ENCODE peak calls at places on chromosomes 1 and 21, in seven cellular contexts. One of them, this sample, is unnamed.

GRCh38 chr1:214102907-214103306 is 115.1 kb downstream of the PROX1 start:
- DNase-seq in CD8-positive, alpha-beta T cell: no peak
- DNase-seq in fibroblast of the aortic adventitia: peak; percentile 89
- DNase-seq in left ventricle myocardium inferior: no peak
- DNase-seq in kidney: no peak
- DNase-seq in prostate gland: no peak
- DNase-seq in fibroblast of mammary gland: peak; percentile 96
- DNase-seq in this sample: peak; percentile 57

GRCh38 chr1:55081905-55082296 is 42.6 kb downstream of the PCSK9 start:
- DNase-seq in CD8-positive, alpha-beta T cell: no peak
- DNase-seq in fibroblast of the aortic adventitia: peak; percentile 11
- DNase-seq in kidney: no peak
- DNase-seq in prostate gland: no peak
- DNase-seq in fibroblast of mammary gland: peak; percentile 19
- DNase-seq in left ventricle myocardium inferior: no peak
- DNase-seq in this sample: peak; percentile 41

GRCh38 chr1:174659823-174660222 is 212.1 kb downstream of the GPR52 start:
- DNase-seq in prostate gland: no peak
- DNase-seq in left ventricle myocardium inferior: no peak
- DNase-seq in kidney: no peak
- DNase-seq in fibroblast of the aortic adventitia: peak; percentile 30
- DNase-seq in CD8-positive, alpha-beta T cell: no peak
- DNase-seq in fibroblast of mammary gland: peak; percentile 80
- DNase-seq in this sample: peak; percentile 3

GRCh38 chr1:15153184-15153841 is at the start of gene TMEM51:
- DNase-seq in prostate gland: peak; percentile 74
- DNase-seq in fibroblast of mammary gland: peak; percentile 30
- DNase-seq in left ventricle myocardium inferior: peak; percentile 79
- DNase-seq in CD8-positive, alpha-beta T cell: no peak
- DNase-seq in kidney: peak; percentile 94
- DNase-seq in fibroblast of the aortic adventitia: no peak
- DNase-seq in this sample: peak; percentile 77

GRCh38 chr1:28380394-28380793 is 10.9 kb downstream of the PHACTR4 start:
- DNase-seq in fibroblast of the aortic adventitia: no peak
- DNase-seq in fibroblast of mammary gland: no peak
- DNase-seq in prostate gland: no peak
- DNase-seq in CD8-positive, alpha-beta T cell: no peak
- DNase-seq in left ventricle myocardium inferior: no peak
- DNase-seq in kidney: no peak
- DNase-seq in this sample: no peak

GRCh38 chr1:63991685-63992084 is 211.7 kb upstream of the UBE2U start:
- DNase-seq in left ventricle myocardium inferior: no peak
- DNase-seq in fibroblast of mammary gland: no peak
- DNase-seq in CD8-positive, alpha-beta T cell: no peak
- DNase-seq in fibroblast of the aortic adventitia: no peak
- DNase-seq in prostate gland: no peak
- DNase-seq in kidney: no peak
- DNase-seq in this sample: no peak

GRCh38 chr1:14997646-14998276 is 155.8 kb upstream of the TMEM51 start:
- DNase-seq in left ventricle myocardium inferior: no peak
- DNase-seq in prostate gland: no peak
- DNase-seq in fibroblast of the aortic adventitia: no peak
- DNase-seq in fibroblast of mammary gland: peak; percentile 25
- DNase-seq in CD8-positive, alpha-beta T cell: no peak
- DNase-seq in kidney: no peak
- DNase-seq in this sample: peak; percentile 20

GRCh38 chr21:45158491-45159423 is 84.4 kb downstream of the ADARB1 start:
- DNase-seq in kidney: no peak
- DNase-seq in fibroblast of mammary gland: no peak
- DNase-seq in left ventricle myocardium inferior: no peak
- DNase-seq in prostate gland: no peak
- DNase-seq in CD8-positive, alpha-beta T cell: no peak
- DNase-seq in fibroblast of the aortic adventitia: no peak
- DNase-seq in this sample: no peak

GRCh38 chr1:14486401-14487110 is 111.9 kb upstream of the KAZN start:
- DNase-seq in fibroblast of mammary gland: peak; percentile 95
- DNase-seq in CD8-positive, alpha-beta T cell: no peak
- DNase-seq in left ventricle myocardium inferior: no peak
- DNase-seq in kidney: no peak
- DNase-seq in fibroblast of the aortic adventitia: peak; percentile 98
- DNase-seq in prostate gland: no peak
- DNase-seq in this sample: peak; percentile 46

GRCh38 chr1:94544706-94545490 is 3.3 kb upstream of the F3 start:
- DNase-seq in fibroblast of mammary gland: peak; percentile 96
- DNase-seq in left ventricle myocardium inferior: no peak
- DNase-seq in CD8-positive, alpha-beta T cell: no peak
- DNase-seq in kidney: no peak
- DNase-seq in prostate gland: no peak
- DNase-seq in fibroblast of the aortic adventitia: peak; percentile 90
- DNase-seq in this sample: peak; percentile 92

GRCh38 chr1:93079685-93080141 is 630 bp downstream of the MTF2 start:
- DNase-seq in left ventricle myocardium inferior: no peak
- DNase-seq in kidney: peak; percentile 77
- DNase-seq in prostate gland: peak; percentile 10
- DNase-seq in CD8-positive, alpha-beta T cell: peak; percentile 14
- DNase-seq in fibroblast of the aortic adventitia: peak; percentile 3
- DNase-seq in fibroblast of mammary gland: no peak
- DNase-seq in this sample: peak; percentile 13

GRCh38 chr1:58870298-58870676 is 86.4 kb upstream of the JUN start:
- DNase-seq in left ventricle myocardium inferior: no peak
- DNase-seq in CD8-positive, alpha-beta T cell: no peak
- DNase-seq in fibroblast of mammary gland: no peak
- DNase-seq in fibroblast of the aortic adventitia: no peak
- DNase-seq in prostate gland: no peak
- DNase-seq in kidney: peak; percentile 82
- DNase-seq in this sample: no peak

GRCh38 chr1:230940848-230941247 is 37.8 kb downstream of the TTC13 start:
- DNase-seq in prostate gland: no peak
- DNase-seq in kidney: no peak
- DNase-seq in fibroblast of mammary gland: peak; percentile 45
- DNase-seq in CD8-positive, alpha-beta T cell: no peak
- DNase-seq in fibroblast of the aortic adventitia: peak; percentile 34
- DNase-seq in left ventricle myocardium inferior: no peak
- DNase-seq in this sample: peak; percentile 43

GRCh38 chr1:68442822-68443556 is 6.8 kb downstream of the RPE65 start:
- DNase-seq in fibroblast of the aortic adventitia: peak; percentile 67
- DNase-seq in CD8-positive, alpha-beta T cell: no peak
- DNase-seq in left ventricle myocardium inferior: no peak
- DNase-seq in kidney: no peak
- DNase-seq in fibroblast of mammary gland: peak; percentile 91
- DNase-seq in prostate gland: no peak
- DNase-seq in this sample: peak; percentile 53

GRCh38 chr21:24217141-24217540 is 1390.1 kb downstream of the MRPL39 start:
- DNase-seq in prostate gland: no peak
- DNase-seq in left ventricle myocardium inferior: no peak
- DNase-seq in kidney: no peak
- DNase-seq in fibroblast of mammary gland: no peak
- DNase-seq in CD8-positive, alpha-beta T cell: no peak
- DNase-seq in fibroblast of the aortic adventitia: no peak
- DNase-seq in this sample: no peak

GRCh38 chr1:101022294-101022693 is 3.3 kb downstream of the DPH5 start:
- DNase-seq in prostate gland: no peak
- DNase-seq in fibroblast of mammary gland: peak; percentile 80
- DNase-seq in CD8-positive, alpha-beta T cell: no peak
- DNase-seq in left ventricle myocardium inferior: no peak
- DNase-seq in fibroblast of the aortic adventitia: peak; percentile 72
- DNase-seq in kidney: no peak
- DNase-seq in this sample: peak; percentile 59

GRCh38 chr1:56585985-56586384 is 6.6 kb upstream of the PLPP3 start:
- DNase-seq in fibroblast of mammary gland: peak; percentile 44
- DNase-seq in prostate gland: no peak
- DNase-seq in kidney: no peak
- DNase-seq in fibroblast of the aortic adventitia: no peak
- DNase-seq in CD8-positive, alpha-beta T cell: no peak
- DNase-seq in left ventricle myocardium inferior: no peak
- DNase-seq in this sample: no peak
- TF ChIP-seq CTCF in fibroblast of mammary gland: no peak
- TF ChIP-seq CTCF in prostate gland: no peak
- TF ChIP-seq CTCF in kidney: no peak
- TF ChIP-seq CTCF in fibroblast of the aortic adventitia: no peak
- TF ChIP-seq CTCF in CD8-positive, alpha-beta T cell: no peak
- TF ChIP-seq CTCF in left ventricle myocardium inferior: no peak
- TF ChIP-seq CTCF in this sample: no peak

DNA sequence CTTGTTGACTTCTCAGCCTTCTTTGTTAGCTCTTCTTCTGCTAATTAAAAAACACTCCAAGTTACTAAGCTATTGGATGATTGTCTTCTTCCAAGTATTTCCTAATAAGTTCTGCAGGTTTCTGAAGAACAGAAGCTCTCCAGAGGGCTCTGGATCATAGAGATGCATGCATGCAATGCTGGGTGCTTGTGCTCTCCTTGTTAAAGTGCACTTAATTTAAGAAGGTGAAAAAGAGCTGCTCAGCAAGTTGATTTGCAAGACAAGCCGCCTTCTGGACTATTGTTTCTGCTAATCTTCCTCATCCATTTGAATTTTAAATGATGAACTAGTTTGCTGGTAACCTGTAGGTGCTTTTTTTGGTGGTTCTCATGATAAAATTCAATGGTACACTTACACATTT is 16.1 kb downstream of the RRP15 start:
- DNase-seq in fibroblast of mammary gland: no peak
- DNase-seq in fibroblast of the aortic adventitia: no peak
- DNase-seq in kidney: no peak
- DNase-seq in prostate gland: no peak
- DNase-seq in left ventricle myocardium inferior: no peak
- DNase-seq in CD8-positive, alpha-beta T cell: no peak
- DNase-seq in this sample: no peak
- H3K4me3 ChIP-seq in fibroblast of mammary gland: no peak overlapping the region
- H3K4me3 ChIP-seq in fibroblast of the aortic adventitia: no peak overlapping the region
- H3K4me3 ChIP-seq in kidney: no peak overlapping the region
- H3K4me3 ChIP-seq in prostate gland: no peak overlapping the region
- H3K4me3 ChIP-seq in left ventricle myocardium inferior: no peak overlapping the region
- H3K4me3 ChIP-seq in CD8-positive, alpha-beta T cell: no peak overlapping the region
- H3K4me3 ChIP-seq in this sample: no peak overlapping the region

DNA sequence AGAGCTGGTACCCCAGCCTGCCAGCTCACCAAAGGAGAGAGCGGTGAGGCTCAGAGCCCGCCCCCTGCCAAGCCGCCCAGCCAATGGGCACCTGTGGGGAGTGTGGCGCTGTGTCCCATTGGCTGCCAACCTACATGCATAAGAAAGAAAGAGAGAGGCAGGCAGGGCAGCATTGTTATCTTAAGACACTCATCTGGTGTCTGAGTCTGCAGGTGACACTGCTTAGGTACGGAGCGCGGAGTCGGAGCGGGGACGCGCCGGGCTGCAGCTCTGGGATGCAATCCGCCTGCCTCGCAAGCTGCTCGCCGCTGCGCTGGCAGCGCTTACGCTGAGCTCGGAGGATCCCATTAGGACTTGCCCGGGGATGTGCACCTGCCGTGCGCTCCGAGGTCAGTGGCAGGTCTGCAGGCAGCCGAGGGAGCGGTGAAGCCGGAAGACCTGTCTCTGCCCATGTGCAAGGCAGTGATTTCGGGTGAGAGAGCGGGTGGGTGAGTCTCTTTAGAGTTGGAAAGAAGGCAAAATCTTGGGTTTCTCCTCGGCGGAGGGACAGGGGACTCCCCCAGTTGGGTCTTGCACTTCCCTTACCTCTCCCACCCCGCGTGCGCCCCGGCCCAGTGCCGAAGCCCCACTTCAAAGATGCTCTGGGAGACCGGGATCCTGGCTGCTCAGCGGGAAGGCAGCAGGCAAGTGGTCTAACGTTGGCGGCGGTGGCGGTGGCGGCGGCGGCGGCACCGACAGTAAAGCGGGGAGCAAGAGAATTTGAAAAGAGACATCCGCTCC is at the start of gene BRINP2:
- DNase-seq in prostate gland: peak; percentile 6
- DNase-seq in left ventricle myocardium inferior: peak; percentile 47
- DNase-seq in CD8-positive, alpha-beta T cell: no peak
- DNase-seq in fibroblast of the aortic adventitia: peak; percentile 3
- DNase-seq in fibroblast of mammary gland: peak; percentile 31
- DNase-seq in kidney: peak; percentile 76
- DNase-seq in this sample: peak; percentile 7
- TF ChIP-seq CTCF in prostate gland: no peak
- TF ChIP-seq CTCF in left ventricle myocardium inferior: no peak
- TF ChIP-seq CTCF in CD8-positive, alpha-beta T cell: no peak
- TF ChIP-seq CTCF in fibroblast of the aortic adventitia: no peak
- TF ChIP-seq CTCF in fibroblast of mammary gland: no peak
- TF ChIP-seq CTCF in kidney: no peak
- TF ChIP-seq CTCF in this sample: no peak

DNA sequence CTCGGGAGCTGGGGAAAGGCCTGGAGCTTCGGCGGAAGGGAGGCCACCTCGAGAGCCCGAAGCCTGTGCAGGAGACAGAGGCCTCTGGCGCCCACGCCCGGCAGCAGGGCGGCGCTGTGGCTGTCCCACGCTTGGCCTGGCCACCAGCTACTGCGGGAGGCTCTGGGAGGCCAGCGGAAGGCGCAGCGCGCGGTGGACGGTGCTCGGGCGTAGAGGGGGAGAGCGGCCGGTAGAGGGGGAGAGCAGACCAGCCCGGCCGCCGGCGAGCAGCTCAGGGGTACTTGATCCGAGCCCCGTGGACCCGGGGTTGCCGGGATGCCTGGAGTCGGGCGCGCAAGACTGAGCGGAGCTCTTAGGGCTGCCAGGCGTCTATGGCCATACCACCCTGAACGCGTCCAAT is 2.5 kb upstream of the ZNF678 start:
- DNase-seq in left ventricle myocardium inferior: no peak
- DNase-seq in fibroblast of mammary gland: no peak
- DNase-seq in prostate gland: no peak
- DNase-seq in CD8-positive, alpha-beta T cell: no peak
- DNase-seq in fibroblast of the aortic adventitia: no peak
- DNase-seq in kidney: no peak
- DNase-seq in this sample: no peak
- H3K4me3 ChIP-seq in left ventricle myocardium inferior: peak overlapping the region; percentile 52
- H3K4me3 ChIP-seq in fibroblast of mammary gland: no peak overlapping the region
- H3K4me3 ChIP-seq in prostate gland: no peak overlapping the region
- H3K4me3 ChIP-seq in CD8-positive, alpha-beta T cell: no peak overlapping the region
- H3K4me3 ChIP-seq in fibroblast of the aortic adventitia: no peak overlapping the region
- H3K4me3 ChIP-seq in kidney: no peak overlapping the region
- H3K4me3 ChIP-seq in this sample: no peak overlapping the region

GRCh38 chr1:53892911-53893310 is 1.1 kb upstream of the DIO1 start:
- DNase-seq in fibroblast of the aortic adventitia: no peak
- DNase-seq in left ventricle myocardium inferior: no peak
- DNase-seq in CD8-positive, alpha-beta T cell: no peak
- DNase-seq in prostate gland: no peak
- DNase-seq in fibroblast of mammary gland: no peak
- DNase-seq in kidney: no peak
- DNase-seq in this sample: no peak

GRCh38 chr1:53890522-53890941 is 935 bp upstream of the YIPF1 start:
- DNase-seq in kidney: no peak
- DNase-seq in left ventricle myocardium inferior: no peak
- DNase-seq in fibroblast of mammary gland: no peak
- DNase-seq in prostate gland: no peak
- DNase-seq in CD8-positive, alpha-beta T cell: no peak
- DNase-seq in fibroblast of the aortic adventitia: no peak
- DNase-seq in this sample: no peak

GRCh38 chr1:53889304-53890298 is at the start of gene YIPF1:
- DNase-seq in fibroblast of the aortic adventitia: peak; percentile 81
- DNase-seq in CD8-positive, alpha-beta T cell: peak; percentile 84
- DNase-seq in prostate gland: peak; percentile 93
- DNase-seq in fibroblast of mammary gland: peak; percentile 78
- DNase-seq in kidney: peak; percentile 97
- DNase-seq in left ventricle myocardium inferior: peak; percentile 91
- DNase-seq in this sample: peak; percentile 90

GRCh38 chr1:53891678-53892077 is 2.1 kb upstream of the YIPF1 start:
- DNase-seq in left ventricle myocardium inferior: no peak
- DNase-seq in kidney: no peak
- DNase-seq in fibroblast of mammary gland: peak; percentile 7
- DNase-seq in fibroblast of the aortic adventitia: no peak
- DNase-seq in prostate gland: no peak
- DNase-seq in CD8-positive, alpha-beta T cell: no peak
- DNase-seq in this sample: no peak

GRCh38 chr1:53891021-53891420 is 1.4 kb upstream of the YIPF1 start:
- DNase-seq in kidney: no peak
- DNase-seq in prostate gland: no peak
- DNase-seq in left ventricle myocardium inferior: no peak
- DNase-seq in fibroblast of the aortic adventitia: no peak
- DNase-seq in CD8-positive, alpha-beta T cell: no peak
- DNase-seq in fibroblast of mammary gland: no peak
- DNase-seq in this sample: no peak
- TF ChIP-seq CTCF in kidney: no peak
- TF ChIP-seq CTCF in prostate gland: no peak
- TF ChIP-seq CTCF in left ventricle myocardium inferior: no peak
- TF ChIP-seq CTCF in fibroblast of the aortic adventitia: no peak
- TF ChIP-seq CTCF in CD8-positive, alpha-beta T cell: no peak
- TF ChIP-seq CTCF in fibroblast of mammary gland: no peak
- TF ChIP-seq CTCF in this sample: no peak